ENCODE peak calls at places on chromosome 18, in seven cellular contexts. A is endothelial cell of umbilical vein, N is GM23338, H is GM12878, O is HCT116, M is H1, Y is K562. C is an unnamed sample.

GRCh38 chr18:74775239-74775638 is 177.6 kb downstream of the ZNF407 start:
- DNase-seq in A (no peak), N (no peak), H (no peak), O (no peak), M (no peak), Y (no peak), C (no peak)

GRCh38 chr18:52343138-52343537 is 3.1 kb downstream of the DCC start:
- DNase-seq in A (no peak), N (peak), H (no peak), O (no peak), M (no peak), Y (no peak), C (no peak)

GRCh38 chr18:47799376-47799775 is 131.1 kb downstream of the SMAD2 start:
- DNase-seq in A (no peak), N (no peak), H (no peak), O (no peak), M (no peak), Y (no peak), C (no peak)

GRCh38 chr18:60092073-60092472 is 192.3 kb downstream of the PMAIP1 start:
- DNase-seq in A (no peak), N (no peak), H (no peak), O (no peak), M (no peak), Y (no peak), C (no peak)

GRCh38 chr18:76823574-76823973 is 1.2 kb downstream of the ZNF236 start:
- DNase-seq in A (no peak), N (peak), H (no peak), O (no peak), M (peak), Y (peak), C (no peak)

GRCh38 chr18:31203086-31203793 is 40.6 kb upstream of the DSC1 start:
- DNase-seq in A (no peak), N (no peak), H (no peak), O (no peak), M (no peak), Y (no peak), C (no peak)

GRCh38 chr18:24428709-24429108 is 2.2 kb downstream of the IMPACT start:
- DNase-seq in A (no peak), N (peak), H (no peak), O (no peak), M (no peak), Y (no peak), C (no peak)

GRCh38 chr18:10343778-10344177 is 110.7 kb upstream of the APCDD1 start:
- DNase-seq in A (no peak), N (no peak), H (no peak), O (no peak), M (no peak), Y (no peak), C (no peak)

GRCh38 chr18:41311571-41312240 is 643.3 kb upstream of the PIK3C3 start:
- DNase-seq in A (no peak), N (peak), H (no peak), O (no peak), M (no peak), Y (no peak), C (peak)

GRCh38 chr18:23143059-23143831 is 8.0 kb downstream of the CABLES1 start:
- DNase-seq in A (no peak), N (no peak), H (no peak), O (peak), M (no peak), Y (no peak), C (no peak)
- H3K4me3 ChIP-seq in A (no peak), N (no peak), H (no peak), O (no peak), M (no peak), Y (no peak), C (no peak)

DNA sequence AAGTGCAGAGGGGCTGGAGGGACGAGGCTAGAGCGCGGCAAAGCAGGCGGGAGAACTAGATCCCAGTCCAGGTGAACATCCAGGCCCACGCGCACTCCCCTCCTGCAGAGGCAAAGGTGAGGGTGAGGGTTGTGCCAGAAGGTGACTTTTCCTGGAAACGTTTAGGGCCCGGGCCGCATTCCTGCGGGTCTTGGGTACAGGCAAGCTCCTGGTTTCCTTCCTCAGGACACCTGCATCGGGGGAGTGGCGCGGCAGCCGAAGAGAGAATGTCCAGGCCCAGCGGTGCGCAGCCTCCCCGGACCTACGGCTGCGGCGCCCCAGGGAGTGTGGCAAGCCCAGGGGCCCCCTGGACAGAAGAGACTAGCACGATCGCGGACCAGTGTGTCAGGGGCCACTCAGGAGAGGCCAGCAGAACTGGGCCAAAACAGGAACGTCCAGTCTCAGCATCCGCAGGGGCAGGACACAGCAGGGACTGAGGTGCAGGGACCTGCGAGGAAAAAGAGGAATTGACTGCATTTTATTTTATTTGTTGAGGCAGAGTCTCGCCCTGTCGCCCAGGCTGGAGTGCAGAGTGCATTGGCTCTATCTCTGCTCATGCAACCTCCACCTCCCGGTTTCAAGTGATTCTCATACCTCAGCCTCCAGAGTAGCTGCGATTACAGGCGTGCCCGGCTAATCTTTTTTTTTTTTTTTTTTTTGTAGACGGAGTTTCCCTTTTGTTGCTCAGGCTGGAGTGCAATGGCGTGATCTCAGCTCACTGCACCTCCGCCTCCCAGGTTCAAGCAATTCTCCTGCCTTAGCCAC is 8.7 kb upstream of the IMPA2 start:
- DNase-seq in A (no peak), N (peak), H (no peak), O (no peak), M (no peak), Y (no peak), C (no peak)
- TF ChIP-seq POLR2AphosphoS5 in A (no peak), N (no peak), H (no peak), O (no peak), M (no peak), Y (no peak), C (no peak)

GRCh38 chr18:79786304-79786703 is 11.4 kb upstream of the KCNG2 start:
- DNase-seq in A (no peak), N (no peak), H (no peak), O (no peak), M (peak), Y (no peak), C (no peak)

GRCh38 chr18:79788096-79789085 is 9.3 kb upstream of the KCNG2 start:
- DNase-seq in A (no peak), N (peak), H (no peak), O (no peak), M (peak), Y (no peak), C (no peak)

GRCh38 chr18:79786781-79787526 is 10.8 kb upstream of the KCNG2 start:
- DNase-seq in A (no peak), N (no peak), H (no peak), O (no peak), M (peak), Y (no peak), C (no peak)

GRCh38 chr18:79789091-79789891 is 8.4 kb upstream of the KCNG2 start:
- DNase-seq in A (no peak), N (no peak), H (no peak), O (no peak), M (peak), Y (no peak), C (no peak)

GRCh38 chr18:79787527-79788095 is 10.1 kb upstream of the KCNG2 start:
- DNase-seq in A (no peak), N (no peak), H (no peak), O (no peak), M (no peak), Y (no peak), C (no peak)
- TF ChIP-seq EZH2 in A (no peak), N (peak), H (no peak), O (no peak), M (no peak), Y (no peak), C (no peak)

GRCh38 chr18:3599861-3600260 is 149.9 kb downstream of the TGIF1 start:
- DNase-seq in A (no peak), N (no peak), H (no peak), O (no peak), M (no peak), Y (no peak), C (no peak)

GRCh38 chr18:3595282-3596273 is 145.6 kb downstream of the TGIF1 start:
- DNase-seq in A (peak), N (no peak), H (peak), O (no peak), M (no peak), Y (peak), C (no peak)

GRCh38 chr18:3596324-3597158 is 146.6 kb downstream of the TGIF1 start:
- DNase-seq in A (peak), N (no peak), H (no peak), O (no peak), M (no peak), Y (peak), C (no peak)

GRCh38 chr18:3599235-3599634 is 149.3 kb downstream of the TGIF1 start:
- DNase-seq in A (no peak), N (no peak), H (no peak), O (no peak), M (no peak), Y (no peak), C (no peak)

DNA sequence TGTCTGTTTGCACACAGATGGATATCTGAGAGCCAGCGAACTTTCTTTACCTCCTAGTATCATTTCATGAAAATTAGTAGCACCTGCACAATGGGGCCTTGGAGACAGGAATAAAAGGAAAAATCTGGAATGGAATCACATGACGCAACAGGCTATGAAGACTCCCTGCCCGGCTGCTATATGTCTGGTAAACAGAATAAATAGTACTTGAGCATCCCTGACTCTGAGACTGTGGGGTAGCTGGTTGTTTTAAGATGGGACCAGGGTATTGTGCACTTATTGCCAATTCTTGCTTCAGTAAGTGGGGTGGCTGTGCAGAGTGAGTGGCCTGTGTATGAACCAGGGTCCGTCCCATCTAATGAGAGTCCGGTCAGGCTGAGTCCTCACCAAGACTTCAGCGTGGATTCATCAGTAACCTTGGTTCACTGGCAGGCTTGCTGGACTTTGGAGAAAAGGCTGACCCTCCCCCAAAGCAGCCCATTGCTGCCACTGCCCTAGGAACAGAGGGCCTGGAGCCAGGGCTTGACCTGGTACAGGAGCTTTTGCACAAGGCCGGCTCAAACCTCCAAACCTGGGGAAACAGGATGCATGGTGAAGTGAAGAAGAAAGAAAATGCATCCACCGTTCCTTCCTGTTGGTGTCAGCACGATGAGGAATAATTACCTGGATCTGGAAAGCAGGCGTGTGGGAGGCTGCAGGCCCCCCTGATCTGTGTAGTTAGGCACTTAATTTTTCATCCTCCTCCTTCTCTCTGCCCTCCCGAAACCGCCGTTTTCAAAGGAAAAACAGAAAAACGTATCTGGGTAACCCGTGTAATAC is 147.4 kb downstream of the TGIF1 start:
- DNase-seq in A (no peak), N (no peak), H (no peak), O (no peak), M (no peak), Y (no peak), C (no peak)
- H3K4me3 ChIP-seq in A (no peak), N (no peak), H (peak), O (no peak), M (no peak), Y (peak), C (no peak)

DNA sequence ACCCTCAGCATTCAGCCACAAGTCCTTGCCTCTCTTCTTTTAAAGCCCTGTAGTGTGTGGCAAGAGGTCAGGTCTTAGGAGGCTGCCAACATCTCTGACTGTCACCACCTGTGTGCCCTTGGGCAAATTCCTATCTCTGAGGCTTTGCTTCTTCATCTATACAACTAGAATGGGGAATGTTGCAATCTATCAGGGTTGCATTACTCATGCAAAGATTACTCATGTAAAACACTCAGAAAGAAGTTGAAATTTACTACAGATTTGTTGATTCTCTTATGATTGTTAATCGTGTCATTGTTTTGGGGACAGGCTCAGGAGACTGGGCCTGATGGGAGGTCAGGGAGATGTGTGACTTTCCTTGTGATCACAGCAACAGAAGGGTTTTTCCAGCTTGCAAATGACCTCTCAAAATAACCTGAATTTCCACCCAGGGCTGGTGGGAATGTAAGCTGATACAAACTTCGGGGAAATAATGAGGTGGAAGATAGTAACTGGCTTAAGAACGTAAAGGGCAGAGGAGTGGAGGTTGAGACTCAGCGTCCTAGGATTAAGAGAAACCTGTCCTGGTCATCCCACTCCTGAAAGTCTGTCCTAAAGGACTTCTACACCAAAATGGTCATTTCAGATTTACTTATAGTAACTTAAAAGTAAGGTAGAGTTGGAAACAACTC is 32.0 kb upstream of the SIGLEC15 start:
- DNase-seq in A (no peak), N (peak), H (no peak), O (peak), M (no peak), Y (no peak), C (no peak)
- TF ChIP-seq POLR2AphosphoS5 in A (no peak), N (no peak), H (no peak), O (peak), M (no peak), Y (no peak), C (no peak)

DNA sequence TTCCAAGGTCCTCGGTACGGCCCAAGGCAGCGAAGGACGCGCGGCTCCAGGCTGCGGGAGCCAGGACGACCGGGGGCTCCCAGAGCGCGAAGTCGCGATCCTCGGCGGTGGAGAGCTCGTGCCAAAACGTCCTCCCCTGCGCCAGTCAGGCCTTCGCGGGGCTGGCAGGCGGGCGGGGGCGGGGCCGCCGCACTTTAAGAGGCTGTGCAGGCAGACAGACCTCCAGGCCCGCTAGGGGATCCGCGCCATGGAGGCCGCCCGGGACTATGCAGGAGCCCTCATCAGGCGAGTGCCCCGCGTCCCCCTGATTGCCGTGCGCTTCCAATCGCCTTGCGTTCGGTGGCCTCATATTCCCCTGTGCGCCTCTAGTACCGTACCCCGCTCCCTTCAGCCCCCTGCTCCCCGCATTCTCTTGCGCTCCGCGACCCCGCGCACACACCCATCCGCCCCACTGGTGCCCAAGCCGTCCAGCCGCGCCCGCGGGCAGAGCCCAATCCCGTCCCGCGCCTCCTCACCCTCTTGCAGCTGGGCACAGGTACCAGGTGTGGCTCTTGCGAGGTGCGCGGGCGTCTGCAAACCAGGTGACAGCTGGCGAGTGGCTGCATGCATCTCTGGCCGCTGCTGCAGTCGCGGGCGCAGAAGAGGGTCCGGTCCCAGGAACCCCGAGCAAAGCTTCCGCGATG is at the start of gene CIDEA:
- DNase-seq in A (no peak), N (peak), H (no peak), O (no peak), M (peak), Y (peak), C (no peak)
- TF ChIP-seq EZH2 in A (no peak), N (peak), H (no peak), O (no peak), M (peak), Y (no peak), C (no peak)

GRCh38 chr18:62984656-62985315 is 269.4 kb downstream of the PHLPP1 start:
- DNase-seq in A (no peak), N (no peak), H (no peak), O (no peak), M (no peak), Y (no peak), C (no peak)

GRCh38 chr18:62979900-62980299 is 264.6 kb downstream of the PHLPP1 start:
- DNase-seq in A (no peak), N (peak), H (no peak), O (no peak), M (no peak), Y (no peak), C (no peak)

GRCh38 chr18:62979172-62979571 is 263.8 kb downstream of the PHLPP1 start:
- DNase-seq in A (no peak), N (no peak), H (no peak), O (no peak), M (no peak), Y (no peak), C (no peak)

GRCh38 chr18:62981566-62981965 is 266.2 kb downstream of the PHLPP1 start:
- DNase-seq in A (no peak), N (no peak), H (no peak), O (no peak), M (no peak), Y (no peak), C (no peak)

GRCh38 chr18:62982600-62983251 is 267.4 kb downstream of the PHLPP1 start:
- DNase-seq in A (peak), N (peak), H (peak), O (peak), M (peak), Y (peak), C (peak)
- H3K4me3 ChIP-seq in A (no peak), N (no peak), H (no peak), O (no peak), M (no peak), Y (no peak), C (no peak)

GRCh38 chr18:62784966-62785413 is 69.6 kb downstream of the PHLPP1 start:
- DNase-seq in A (no peak), N (no peak), H (no peak), O (no peak), M (no peak), Y (no peak), C (no peak)

GRCh38 chr18:62781262-62781661 is 65.9 kb downstream of the PHLPP1 start:
- DNase-seq in A (no peak), N (no peak), H (no peak), O (no peak), M (no peak), Y (no peak), C (no peak)

GRCh38 chr18:62778976-62779869 is 63.9 kb downstream of the PHLPP1 start:
- DNase-seq in A (no peak), N (peak), H (no peak), O (no peak), M (no peak), Y (no peak), C (no peak)

GRCh38 chr18:62784338-62784965 is 69.1 kb downstream of the PHLPP1 start:
- DNase-seq in A (no peak), N (no peak), H (no peak), O (no peak), M (no peak), Y (no peak), C (no peak)

GRCh38 chr18:62781893-62782292 is 66.6 kb downstream of the PHLPP1 start:
- DNase-seq in A (peak), N (peak), H (no peak), O (no peak), M (no peak), Y (no peak), C (no peak)
- TF ChIP-seq POLR2AphosphoS5 in A (no peak), N (no peak), H (no peak), O (no peak), M (no peak), Y (no peak), C (no peak)

GRCh38 chr18:34223893-34224422 is 755 bp downstream of the NOL4 start:
- DNase-seq in A (no peak), N (no peak), H (no peak), O (no peak), M (peak), Y (no peak), C (no peak)
- TF ChIP-seq EZH2 in A (no peak), N (peak), H (no peak), O (no peak), M (peak), Y (no peak), C (no peak)

DNA sequence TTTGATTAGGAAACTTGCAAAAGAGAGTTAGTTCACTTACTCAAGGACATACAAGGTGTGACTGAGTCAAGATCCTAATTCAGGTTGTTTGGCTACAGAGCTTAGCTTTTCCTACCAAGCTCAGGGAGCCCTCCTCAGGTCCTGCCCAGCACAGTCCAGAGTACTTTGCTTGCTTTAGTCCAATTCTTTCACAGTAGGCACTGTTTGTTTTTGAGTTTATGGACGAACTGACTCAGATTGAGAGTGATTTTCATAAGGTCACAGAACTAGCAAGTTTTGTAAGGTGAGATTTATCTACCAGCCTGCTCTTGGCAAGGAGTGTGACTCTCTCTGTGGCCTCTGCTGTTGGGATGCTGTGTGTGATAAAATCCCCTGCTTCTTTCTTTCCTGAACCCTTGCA is 310.5 kb downstream of the PTPRM start:
- DNase-seq in A (peak), N (no peak), H (peak), O (no peak), M (no peak), Y (no peak), C (no peak)
- H3K4me3 ChIP-seq in A (no peak), N (no peak), H (no peak), O (no peak), M (no peak), Y (no peak), C (no peak)

C was measured in SK-N-MC.